ENCODE peak calls at places on chromosomes 5 and 9, in eight cellular contexts. B, A, Q, E, Z, S, T and J are unnamed samples.
A peak's percentile ranks its signal among the peaks of the same experiment; 100 is the strongest.

GRCh38 chr5:34016750-34017149 is 8.9 kb upstream of the AMACR start:
- DNase-seq in B (no peak), A (no peak), T (no peak), S (no peak), E (no peak), Z (no peak), Q (no peak), J (no peak)

GRCh38 chr5:131634666-131634995 is 398 bp downstream of the RAPGEF6 start:
- DNase-seq in Z (no peak), T (peak; percentile 71), E (peak; percentile 73), S (peak; percentile 93), B (peak; percentile 45), Q (peak; percentile 27), A (no peak), J (peak; percentile 56)

GRCh38 chr5:175387144-175387543 is 56.8 kb downstream of the DRD1 start:
- DNase-seq in Z (no peak), A (no peak), S (no peak), B (no peak), E (no peak), Q (no peak), T (no peak), J (no peak)

GRCh38 chr9:87119328-87119881 is 172.1 kb upstream of the GAS1 start:
- DNase-seq in E (no peak), A (no peak), Q (no peak), T (peak; percentile 77), S (no peak), Z (no peak), B (peak; percentile 55), J (peak; percentile 35)

GRCh38 chr9:72428329-72428728 is 63.3 kb upstream of the ZFAND5 start:
- DNase-seq in A (no peak), Z (no peak), Q (no peak), B (peak; percentile 96), S (no peak), T (peak; percentile 71), E (no peak), J (no peak)

GRCh38 chr5:112245616-112246015 is 173.5 kb downstream of the EPB41L4A start:
- DNase-seq in S (peak; percentile 53), E (no peak), Q (no peak), A (no peak), T (no peak), Z (no peak), B (no peak), J (no peak)

GRCh38 chr5:141001466-141001853 is 35.2 kb downstream of the PCDHAC2 start:
- DNase-seq in T (no peak), S (peak; percentile 79), Q (peak; percentile 40), A (no peak), B (no peak), E (no peak), Z (no peak), J (no peak)

GRCh38 chr9:100554935-100555401 is 22.9 kb upstream of the CAVIN4 start:
- DNase-seq in Z (no peak), E (no peak), T (no peak), B (peak; percentile 68), Q (no peak), A (no peak), S (no peak), J (no peak)

DNA sequence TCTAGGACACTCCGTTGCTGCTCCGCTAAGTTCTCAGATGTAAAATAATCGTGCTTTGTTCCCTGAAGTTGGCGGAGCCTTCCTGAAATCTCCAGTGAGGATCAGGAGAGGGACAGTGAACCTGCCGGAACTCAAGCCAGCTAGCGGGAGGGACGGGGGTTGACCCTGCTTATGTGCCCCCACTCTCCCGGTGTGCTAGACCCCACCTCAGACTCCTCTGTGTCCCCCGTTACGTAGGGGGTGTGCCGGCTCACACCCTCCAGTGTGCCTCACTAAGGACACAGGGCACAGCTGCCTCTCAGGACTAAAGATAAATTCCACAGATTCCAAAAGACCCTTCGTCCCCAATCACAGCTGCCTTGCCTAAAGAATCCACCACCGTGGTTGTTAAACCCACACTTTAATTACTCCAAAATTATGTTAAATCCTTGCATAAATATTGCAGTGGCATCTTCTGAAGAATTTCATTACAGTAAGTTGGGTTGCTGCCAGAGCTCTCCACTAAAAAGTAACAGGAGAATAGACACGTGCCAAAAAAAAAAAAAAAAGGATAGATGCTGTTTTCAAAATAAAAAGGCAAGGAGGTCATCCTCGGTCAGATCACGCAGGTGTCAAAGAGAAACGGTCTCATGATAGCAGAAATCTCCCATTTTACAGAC is 73.8 kb downstream of the GTF3C4 start:
- DNase-seq in B (no peak), S (peak; percentile 51), E (no peak), Z (no peak), A (no peak), T (peak; percentile 3), Q (no peak), J (no peak)
- H3K27me3 ChIP-seq in B (peaks cover 24% of the 10 kb centered on the region), S (peaks cover 67% of the 10 kb centered on the region), E (no peaks in the 10 kb centered on the region), Z (no peaks in the 10 kb centered on the region), A (no peaks in the 10 kb centered on the region), T (peaks cover 43% of the 10 kb centered on the region), Q (no peaks in the 10 kb centered on the region), J (peaks cover 62% of the 10 kb centered on the region)

GRCh38 chr5:95958308-95959014 is 3.2 kb downstream of the ELL2 start:
- DNase-seq in E (no peak), S (no peak), A (no peak), Q (no peak), Z (peak; percentile 38), B (peak; percentile 54), T (peak; percentile 71), J (no peak)
- H3K27ac ChIP-seq in E (peak overlapping the region; percentile 99), S (no peak overlapping the region), A (no peak overlapping the region), Q (no peak overlapping the region), Z (peak overlapping the region; percentile 94), B (no peak overlapping the region), T (peak overlapping the region; percentile 90), J (no peak overlapping the region)

DNA sequence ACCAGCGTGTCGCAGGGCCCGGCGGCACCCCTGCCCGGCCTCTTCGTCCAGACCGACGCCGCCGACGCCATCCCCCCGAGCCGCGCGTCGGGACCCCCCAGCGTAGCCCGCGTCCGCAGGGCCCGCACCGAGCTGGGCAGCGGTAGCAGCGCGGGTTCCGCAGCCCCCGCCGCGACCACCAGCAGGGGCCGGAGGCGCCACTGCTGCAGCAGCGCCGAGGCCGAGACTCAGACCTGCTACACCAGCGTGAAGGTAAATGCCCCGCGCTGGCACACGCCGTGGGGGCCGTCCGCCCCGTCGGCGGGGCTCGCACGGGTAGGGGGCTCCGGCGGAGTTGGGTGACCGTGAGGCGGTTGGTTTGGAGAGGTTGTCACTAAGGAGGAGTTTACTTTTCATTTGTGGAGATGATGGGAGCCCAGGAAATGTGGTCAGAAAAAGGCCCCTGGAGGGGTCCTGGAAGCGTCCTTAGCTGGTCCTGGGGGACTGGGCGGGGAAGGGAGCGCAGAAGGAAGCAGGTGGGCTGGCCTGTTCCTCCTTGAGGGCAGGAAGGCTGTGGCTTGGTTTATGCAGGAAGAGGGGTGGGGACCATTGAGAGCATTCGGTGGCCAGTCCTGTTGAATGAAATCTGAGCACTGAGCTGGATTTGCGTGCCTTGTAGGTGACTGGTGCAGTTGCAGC is 672 bp downstream of the PDE8B start:
- DNase-seq in A (peak; percentile 32), Z (no peak), S (peak; percentile 77), Q (no peak), T (peak; percentile 34), B (peak; percentile 5), E (peak; percentile 65), J (no peak)
- H3K27me3 ChIP-seq in A (no peaks in the 10 kb centered on the region), Z (peaks cover 58% of the 10 kb centered on the region), S (peaks cover 84% of the 10 kb centered on the region), Q (no peaks in the 10 kb centered on the region), T (peaks cover 78% of the 10 kb centered on the region), B (peaks cover 36% of the 10 kb centered on the region), E (peaks cover 7% of the 10 kb centered on the region), J (no peaks in the 10 kb centered on the region)

DNA sequence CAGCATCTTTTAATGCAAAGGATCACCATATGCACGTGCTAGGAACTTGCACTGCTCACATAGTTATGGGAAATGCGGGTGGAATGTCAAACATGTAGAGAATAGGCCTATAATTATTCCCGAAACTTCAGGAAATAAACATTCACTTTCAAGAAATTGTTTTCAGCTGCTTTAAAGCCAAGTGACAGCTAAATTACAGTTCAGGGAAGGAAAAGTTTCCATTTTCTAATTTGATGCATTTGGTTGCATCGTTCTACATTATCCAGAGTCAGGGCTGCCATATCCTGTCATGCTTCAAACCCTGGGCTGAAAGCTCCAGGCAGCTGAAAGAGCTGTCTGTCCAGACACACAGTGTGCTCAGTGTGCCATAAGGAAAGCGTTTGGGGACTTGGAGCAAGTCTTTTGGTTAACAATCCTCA is 518.1 kb downstream of the CSNK1G3 start:
- DNase-seq in S (no peak), B (no peak), T (no peak), A (no peak), Z (no peak), Q (no peak), E (no peak), J (no peak)
- H3K27ac ChIP-seq in S (no peak overlapping the region), B (no peak overlapping the region), T (no peak overlapping the region), A (no peak overlapping the region), Z (no peak overlapping the region), Q (no peak overlapping the region), E (no peak overlapping the region), J (no peak overlapping the region)

GRCh38 chr5:28027851-28028250 is 989.5 kb upstream of the CDH9 start:
- DNase-seq in T (no peak), S (no peak), E (no peak), A (no peak), Z (no peak), Q (no peak), B (no peak), J (no peak)
- H3K27me3 ChIP-seq in T (no peaks in the 10 kb centered on the region), S (no peaks in the 10 kb centered on the region), E (no peaks in the 10 kb centered on the region), A (no peaks in the 10 kb centered on the region), Z (no peaks in the 10 kb centered on the region), Q (no peaks in the 10 kb centered on the region), B (no peaks in the 10 kb centered on the region), J (no peaks in the 10 kb centered on the region)

GRCh38 chr9:107750741-107751521 is 261.4 kb upstream of the KLF4 start:
- DNase-seq in A (peak; percentile 87), S (no peak), Q (peak; percentile 81), B (peak; percentile 98), T (peak; percentile 98), Z (peak; percentile 82), E (peak; percentile 71), J (peak; percentile 74)

GRCh38 chr9:107751522-107752235 is 262.1 kb upstream of the KLF4 start:
- DNase-seq in E (no peak), S (no peak), A (no peak), Q (peak; percentile 66), B (peak; percentile 59), T (peak; percentile 86), Z (peak; percentile 50), J (no peak)

GRCh38 chr9:107759009-107759822 is 269.6 kb upstream of the KLF4 start:
- DNase-seq in Z (no peak), Q (no peak), T (no peak), E (no peak), B (no peak), A (no peak), S (no peak), J (no peak)

GRCh38 chr9:107756091-107756490 is 266.5 kb upstream of the KLF4 start:
- DNase-seq in A (no peak), Z (no peak), T (no peak), S (no peak), Q (no peak), B (no peak), E (no peak), J (no peak)

DNA sequence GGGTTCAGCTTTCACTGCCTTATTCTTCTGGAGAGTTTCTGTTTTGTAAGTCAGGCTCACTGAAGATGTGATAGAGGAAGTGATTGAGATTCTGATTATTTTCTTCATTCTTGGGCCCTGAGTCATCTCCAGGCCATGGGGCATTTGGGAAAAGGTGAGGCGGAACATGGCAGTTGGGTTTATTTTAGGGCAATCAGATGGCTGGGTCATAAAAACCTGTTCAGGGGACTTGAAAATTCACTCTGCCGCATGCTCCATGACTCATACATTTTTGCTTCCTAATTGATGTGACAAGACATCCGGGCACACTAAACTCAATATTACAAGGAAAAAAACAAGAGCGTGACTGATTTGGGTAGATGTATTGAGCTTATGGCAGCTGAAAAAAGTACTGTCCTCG is 265.7 kb upstream of the KLF4 start:
- DNase-seq in T (peak; percentile 68), A (no peak), S (no peak), E (no peak), Z (peak; percentile 71), B (peak; percentile 77), Q (peak; percentile 95), J (no peak)
- H3K27ac ChIP-seq in T (peak overlapping the region; percentile 18), A (no peak overlapping the region), S (no peak overlapping the region), E (peak overlapping the region; percentile 67), Z (no peak overlapping the region), B (no peak overlapping the region), Q (peak overlapping the region; percentile 80), J (no peak overlapping the region)

GRCh38 chr5:77629553-77630245 is 8.8 kb downstream of the OTP start:
- DNase-seq in T (peak; percentile 22), A (no peak), S (peak; percentile 77), B (no peak), Q (no peak), E (no peak), Z (no peak), J (no peak)
- H3K27me3 ChIP-seq in T (peaks cover 90% of the 10 kb centered on the region), A (peaks cover 5% of the 10 kb centered on the region), S (peaks cover 100% of the 10 kb centered on the region), B (peaks cover 58% of the 10 kb centered on the region), Q (no peaks in the 10 kb centered on the region), E (peaks cover 17% of the 10 kb centered on the region), Z (peaks cover 16% of the 10 kb centered on the region), J (peaks cover 100% of the 10 kb centered on the region)